ENCODE peak calls at places on chromosome 11, in nine cellular contexts. C, L, Y, A, S, T, B, R and V are unnamed samples.

GRCh38 chr11:130068986-130069683 is 559 bp upstream of the APLP2 start:
- DNase-seq in C (no peak), R (peak), T (peak), B (peak), S (peak), A (peak), L (peak), Y (peak), V (peak)

GRCh38 chr11:15714641-15715399 is 600.1 kb downstream of the INSC start:
- DNase-seq in S (no peak), T (no peak), L (no peak), Y (no peak), C (no peak), B (peak), A (no peak), R (no peak), V (no peak)

GRCh38 chr11:12840871-12841516 is 166.8 kb downstream of the TEAD1 start:
- DNase-seq in C (no peak), T (no peak), R (no peak), A (no peak), L (no peak), Y (no peak), S (no peak), B (peak), V (no peak)

GRCh38 chr11:58926695-58927094 is 12.6 kb upstream of the GLYATL1 start:
- DNase-seq in T (no peak), Y (no peak), C (no peak), A (no peak), B (peak), R (no peak), L (no peak), S (no peak), V (peak)

GRCh38 chr11:11987503-11988022 is 20.9 kb downstream of the DKK3 start:
- DNase-seq in R (peak), B (peak), C (peak), L (no peak), Y (peak), S (no peak), T (no peak), A (no peak), V (peak)

GRCh38 chr11:122917311-122917710 is 34.8 kb downstream of the JHY start:
- DNase-seq in B (peak), Y (no peak), T (no peak), S (no peak), L (no peak), A (no peak), R (no peak), C (no peak), V (peak)

GRCh38 chr11:113689711-113690618 is 16.1 kb downstream of the TMPRSS5 start:
- DNase-seq in Y (no peak), T (no peak), B (no peak), R (no peak), L (no peak), S (no peak), A (no peak), C (no peak), V (no peak)

GRCh38 chr11:113675565-113675964 is 30.5 kb downstream of the TMPRSS5 start:
- DNase-seq in B (no peak), R (no peak), A (no peak), T (no peak), L (no peak), Y (no peak), S (no peak), C (no peak), V (peak)

GRCh38 chr11:132024587-132025295 is 654.3 kb downstream of the NTM start:
- DNase-seq in A (no peak), T (peak), S (no peak), Y (no peak), R (no peak), C (no peak), L (no peak), B (peak), V (peak)

GRCh38 chr11:102010776-102011500 is 36.3 kb upstream of the CFAP300 start:
- DNase-seq in Y (peak), A (peak), B (peak), S (peak), T (peak), L (peak), C (no peak), R (peak), V (peak)

GRCh38 chr11:18452927-18453326 is 2.7 kb upstream of the LDHAL6A start:
- DNase-seq in T (no peak), A (no peak), Y (no peak), C (no peak), B (peak), R (no peak), L (no peak), S (no peak), V (peak)

GRCh38 chr11:121839821-121840220 is 276.2 kb downstream of the BLID start:
- DNase-seq in T (no peak), Y (no peak), C (no peak), A (no peak), R (no peak), B (peak), L (no peak), S (no peak), V (peak)

GRCh38 chr11:32893947-32894827 is 1.6 kb downstream of the QSER1 start:
- DNase-seq in A (no peak), L (peak), T (peak), Y (peak), B (peak), S (peak), C (peak), R (no peak), V (peak)

GRCh38 chr11:120147094-120147949 is 9.4 kb upstream of the TRIM29 start:
- DNase-seq in C (no peak), A (no peak), S (no peak), R (no peak), Y (no peak), T (no peak), B (no peak), L (no peak), V (no peak)

GRCh38 chr11:4448995-4449394 is at the start of gene OR52K2:
- DNase-seq in Y (no peak), B (no peak), R (no peak), C (no peak), L (no peak), S (no peak), A (no peak), T (no peak), V (no peak)

GRCh38 chr11:60700689-60701508 is 1.5 kb downstream of the MS4A8 start:
- DNase-seq in T (no peak), L (peak), C (peak), Y (peak), A (no peak), S (no peak), B (no peak), R (peak), V (peak)
- TF ChIP-seq CTCF in T (peak), L (peak), C (peak), Y (peak), A (peak), S (no peak), B (no peak), R (peak), V (peak)

GRCh38 chr11:69010361-69010891 is 2.6 kb downstream of the MRGPRF start:
- DNase-seq in Y (no peak), L (no peak), B (peak), T (no peak), A (no peak), R (no peak), C (no peak), S (no peak), V (no peak)

GRCh38 chr11:69010964-69011623 is 2.0 kb downstream of the MRGPRF start:
- DNase-seq in Y (peak), C (peak), L (peak), R (peak), B (peak), T (no peak), S (no peak), A (peak), V (peak)

GRCh38 chr11:69011624-69012091 is 1.4 kb downstream of the MRGPRF start:
- DNase-seq in R (no peak), A (no peak), C (no peak), Y (no peak), T (no peak), L (no peak), B (no peak), S (no peak), V (no peak)

GRCh38 chr11:69013009-69013951 is at the start of gene MRGPRF:
- DNase-seq in Y (peak), A (peak), B (peak), R (peak), S (peak), C (no peak), T (no peak), L (peak), V (peak)

DNA sequence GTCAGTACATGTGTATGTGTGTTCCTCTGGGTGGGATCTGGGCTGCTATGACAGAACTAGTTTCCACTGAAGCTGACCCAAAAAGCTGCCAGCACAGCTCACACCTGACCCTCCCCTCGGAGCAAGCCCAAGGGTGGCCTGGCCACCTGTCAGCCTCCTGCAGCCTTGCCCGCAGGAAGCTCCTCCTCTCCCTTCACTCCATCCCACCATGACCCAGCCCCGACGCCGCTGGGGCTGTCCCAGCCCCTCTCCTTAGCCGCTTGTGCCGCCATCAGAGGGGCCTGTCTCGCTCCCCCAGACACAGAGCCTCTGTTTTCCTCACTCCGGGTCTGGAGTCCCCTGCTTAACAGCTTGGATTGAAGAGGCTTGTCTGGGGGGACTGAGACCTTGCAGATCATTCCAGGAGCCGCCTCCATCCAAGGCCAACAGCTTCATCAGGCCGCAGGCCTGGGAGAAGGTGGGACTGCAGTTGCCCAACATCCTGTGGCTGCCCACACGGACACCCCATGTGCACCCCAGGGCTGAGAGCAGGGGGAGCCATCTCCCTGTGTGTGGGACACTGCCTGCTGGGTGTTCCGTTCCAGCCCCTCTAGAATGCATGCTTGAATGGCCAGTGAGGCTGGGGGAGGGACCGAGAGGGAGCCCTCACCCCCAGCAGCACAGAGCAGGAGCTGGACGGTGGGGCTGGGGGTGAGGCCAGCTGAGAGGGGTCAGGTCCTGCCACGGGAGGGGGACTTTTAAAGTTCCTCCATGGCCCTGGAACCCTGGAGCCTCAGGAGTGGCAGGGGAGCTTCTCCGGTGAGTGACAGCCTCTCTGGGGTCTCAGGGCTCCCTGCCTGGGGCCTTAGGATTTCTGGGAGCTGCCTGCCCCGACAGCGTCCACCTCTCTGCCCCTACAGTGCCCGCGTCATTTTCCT is 696 bp downstream of the MRGPRF start:
- DNase-seq in T (no peak), L (no peak), S (no peak), A (no peak), C (no peak), B (peak), Y (peak), R (no peak), V (no peak)
- H3K4me3 ChIP-seq in T (no peak), L (peak), S (no peak), A (peak), C (no peak), B (peak), Y (peak), R (peak), V (peak)

DNA sequence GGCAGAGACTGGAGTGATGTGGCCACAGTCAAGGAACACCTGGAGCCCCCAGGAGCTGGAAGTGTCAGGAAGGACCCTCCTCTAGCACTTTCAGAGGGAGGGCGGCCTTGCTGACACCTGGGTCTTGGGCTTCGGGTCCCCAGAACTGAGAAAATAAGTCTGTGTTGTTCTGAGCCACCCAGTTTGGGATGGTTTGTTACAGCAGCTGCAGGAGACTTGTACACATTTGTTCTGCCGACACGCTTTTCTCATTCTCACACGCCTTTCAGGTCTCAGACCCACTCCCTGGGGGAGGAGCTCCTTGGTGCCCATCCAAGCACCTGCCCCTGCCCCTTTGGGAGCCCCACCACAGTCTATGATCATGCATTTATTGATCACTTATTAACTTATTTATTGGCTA is 47.2 kb upstream of the SMIM38 start:
- DNase-seq in S (no peak), Y (no peak), R (no peak), T (no peak), A (no peak), L (no peak), C (no peak), B (no peak), V (no peak)
- TF ChIP-seq CTCF in S (no peak), Y (no peak), R (no peak), T (no peak), A (no peak), L (no peak), C (no peak), B (no peak), V (no peak)

DNA sequence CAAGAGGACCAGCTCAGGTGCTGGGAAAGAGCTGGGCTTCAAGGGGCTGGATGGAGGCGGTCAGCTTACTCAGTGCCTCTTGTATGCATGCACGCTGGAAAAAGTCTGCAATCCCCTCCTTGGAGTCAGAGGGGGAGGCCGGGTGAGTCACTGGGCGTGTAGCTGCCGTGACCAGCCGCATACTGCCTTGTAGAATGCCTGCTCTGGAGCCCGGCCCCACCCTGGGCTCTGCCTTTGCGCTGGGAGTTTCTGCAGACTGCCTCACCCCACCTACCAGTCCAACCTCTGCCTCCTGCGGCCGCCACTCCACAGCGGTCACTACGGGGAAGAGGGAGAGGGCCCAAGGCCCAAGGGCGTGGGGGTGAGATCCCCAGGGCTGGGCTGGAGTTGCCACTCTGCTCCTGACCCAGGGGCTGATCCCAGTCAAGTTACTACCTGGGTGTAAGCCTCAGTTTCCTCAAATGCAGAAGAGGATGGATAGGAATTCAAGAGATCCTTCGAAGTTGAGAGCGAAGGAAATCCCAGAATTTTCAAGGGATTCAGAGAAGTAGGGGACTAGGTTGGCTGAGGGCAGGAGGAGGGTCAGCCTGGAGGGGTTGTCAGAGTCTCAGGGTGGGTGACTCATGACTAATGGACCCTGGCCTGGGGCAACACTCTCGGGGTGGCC is 4.1 kb downstream of the MRGPRF start:
- DNase-seq in S (peak), C (no peak), B (peak), L (peak), R (peak), Y (no peak), T (no peak), A (peak), V (peak)
- H3K4me3 ChIP-seq in S (no peak), C (no peak), B (no peak), L (no peak), R (peak), Y (no peak), T (no peak), A (no peak), V (no peak)

DNA sequence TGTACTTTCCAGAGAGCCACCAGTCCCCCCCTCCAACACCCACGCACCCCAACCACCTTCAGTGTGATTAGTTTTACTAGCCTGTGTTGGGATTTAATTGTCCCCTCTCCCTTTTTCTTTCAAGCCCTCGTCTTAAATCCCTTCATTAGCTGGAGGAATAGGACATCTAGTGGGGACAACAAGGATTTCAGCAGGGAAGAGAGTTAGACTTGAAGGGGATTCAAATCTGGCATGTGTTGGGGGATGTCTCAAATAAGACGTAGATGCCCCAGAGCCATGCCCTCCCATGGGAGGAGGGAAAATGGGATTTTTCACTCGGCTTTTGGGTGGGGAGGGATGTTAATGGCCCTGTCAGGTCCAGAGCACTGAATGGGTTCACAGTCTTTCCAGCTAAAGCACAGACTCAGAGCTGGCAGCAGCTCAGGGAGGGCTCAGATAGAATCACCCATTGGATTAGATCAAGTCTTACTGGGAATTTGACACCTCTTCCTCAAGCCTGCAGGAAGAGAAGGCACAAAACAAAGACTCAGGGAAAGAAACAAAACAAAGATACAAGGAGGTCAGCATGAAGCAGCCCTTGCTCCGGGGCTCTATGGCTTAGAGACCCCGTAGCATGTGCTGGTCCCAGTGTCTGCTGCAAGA is 10.7 kb downstream of the INS start:
- DNase-seq in T (peak), R (no peak), B (peak), C (peak), A (no peak), L (no peak), S (no peak), Y (peak), V (peak)
- TF ChIP-seq CTCF in T (peak), R (peak), B (peak), C (peak), A (peak), L (peak), S (peak), Y (peak), V (peak)

GRCh38 chr11:134557571-134558257 is 145.7 kb upstream of the B3GAT1 start:
- DNase-seq in S (no peak), Y (no peak), B (no peak), A (no peak), L (no peak), R (no peak), T (no peak), C (no peak), V (no peak)

GRCh38 chr11:134554106-134554505 is 142.1 kb upstream of the B3GAT1 start:
- DNase-seq in C (no peak), B (no peak), S (no peak), L (peak), T (no peak), A (peak), Y (no peak), R (no peak), V (no peak)

GRCh38 chr11:134556186-134556585 is 144.1 kb upstream of the B3GAT1 start:
- DNase-seq in T (no peak), C (no peak), Y (no peak), A (no peak), R (no peak), B (no peak), S (no peak), L (peak), V (no peak)

GRCh38 chr11:134554861-134555260 is 142.8 kb upstream of the B3GAT1 start:
- DNase-seq in L (peak), S (no peak), Y (no peak), R (no peak), B (no peak), A (no peak), T (no peak), C (no peak), V (no peak)

GRCh38 chr11:134555510-134555909 is 143.5 kb upstream of the B3GAT1 start:
- DNase-seq in R (no peak), S (no peak), L (peak), T (no peak), C (no peak), A (no peak), Y (no peak), B (no peak), V (no peak)
- H3K4me3 ChIP-seq in R (no peak), S (no peak), L (no peak), T (no peak), C (no peak), A (no peak), Y (no peak), B (no peak), V (no peak)

GRCh38 chr11:6438979-6439571 is 1.7 kb downstream of the HPX start:
- DNase-seq in T (peak), Y (peak), L (peak), C (peak), S (peak), R (peak), B (peak), A (peak), V (peak)

GRCh38 chr11:6440906-6441358 is at the start of gene HPX:
- DNase-seq in R (no peak), T (no peak), Y (no peak), B (no peak), S (no peak), L (no peak), C (no peak), A (peak), V (no peak)

GRCh38 chr11:6448574-6448973 is 7.8 kb upstream of the HPX start:
- DNase-seq in L (no peak), A (no peak), C (no peak), Y (no peak), R (no peak), T (no peak), B (no peak), S (no peak), V (no peak)

GRCh38 chr11:6442441-6442840 is 1.7 kb upstream of the HPX start:
- DNase-seq in B (no peak), Y (no peak), A (no peak), S (no peak), R (no peak), L (no peak), T (no peak), C (no peak), V (no peak)

GRCh38 chr11:6443269-6444003 is 2.6 kb upstream of the HPX start:
- DNase-seq in L (peak), Y (peak), R (peak), T (peak), A (no peak), C (peak), B (peak), S (peak), V (peak)
- TF ChIP-seq CTCF in L (peak), Y (peak), R (peak), T (peak), A (peak), C (peak), B (peak), S (peak), V (peak)

GRCh38 chr11:66725646-66726045 is 3.4 kb downstream of the SPTBN2 start:
- DNase-seq in Y (peak), C (no peak), B (peak), T (no peak), S (peak), A (no peak), L (no peak), R (no peak), V (peak)

GRCh38 chr11:66728760-66729385 is at the start of gene SPTBN2:
- DNase-seq in B (no peak), R (no peak), C (peak), L (peak), T (no peak), A (no peak), Y (peak), S (peak), V (no peak)

GRCh38 chr11:66727282-66727882 is 1.6 kb downstream of the SPTBN2 start:
- DNase-seq in A (peak), B (peak), Y (peak), C (peak), T (no peak), L (peak), R (peak), S (peak), V (peak)

GRCh38 chr11:66729447-66729846 is 431 bp upstream of the SPTBN2 start:
- DNase-seq in B (no peak), S (no peak), R (no peak), C (no peak), T (no peak), L (no peak), Y (no peak), A (no peak), V (no peak)

GRCh38 chr11:66727883-66728759 is 895 bp downstream of the SPTBN2 start:
- DNase-seq in R (no peak), S (peak), L (no peak), T (no peak), Y (peak), A (no peak), B (no peak), C (peak), V (no peak)
- H3K4me3 ChIP-seq in R (peak), S (no peak), L (peak), T (peak), Y (peak), A (peak), B (peak), C (peak), V (peak)